ENCODE peak calls at places on chromosomes 2 and 18, in five cellular contexts. One of them, this sample, is unnamed. For H3K36me3, the result is how much of the 10 kb centered on the place peaks cover.

GRCh38 chr2:47293967-47294366 is 109.0 kb upstream of the MSH2 start:
- DNase-seq in fibroblast of lung: no peak
- DNase-seq in OCI-LY7: no peak
- DNase-seq in GM23338: no peak
- DNase-seq in transverse colon: peak
- DNase-seq in this sample: no peak

GRCh38 chr2:7572460-7572859 is 655.2 kb downstream of the RNF144A start:
- DNase-seq in fibroblast of lung: no peak
- DNase-seq in OCI-LY7: peak
- DNase-seq in GM23338: peak
- DNase-seq in transverse colon: no peak
- DNase-seq in this sample: no peak

GRCh38 chr2:45728458-45728942 is 77.0 kb downstream of the PRKCE start:
- DNase-seq in fibroblast of lung: no peak
- DNase-seq in OCI-LY7: peak
- DNase-seq in GM23338: no peak
- DNase-seq in transverse colon: no peak
- DNase-seq in this sample: no peak

GRCh38 chr18:44815108-44815507 is 134.4 kb downstream of the SETBP1 start:
- DNase-seq in fibroblast of lung: no peak
- DNase-seq in OCI-LY7: no peak
- DNase-seq in GM23338: no peak
- DNase-seq in transverse colon: no peak
- DNase-seq in this sample: no peak

GRCh38 chr2:222912117-222912516 is 51.3 kb downstream of the ACSL3 start:
- DNase-seq in fibroblast of lung: no peak
- DNase-seq in OCI-LY7: peak
- DNase-seq in GM23338: no peak
- DNase-seq in transverse colon: no peak
- DNase-seq in this sample: no peak

GRCh38 chr2:133774675-133775005 is 206.4 kb upstream of the NCKAP5 start:
- DNase-seq in fibroblast of lung: peak
- DNase-seq in OCI-LY7: no peak
- DNase-seq in GM23338: no peak
- DNase-seq in transverse colon: peak
- DNase-seq in this sample: no peak

GRCh38 chr2:215833531-215834162 is 179.7 kb downstream of the MREG start:
- DNase-seq in fibroblast of lung: peak
- DNase-seq in OCI-LY7: no peak
- DNase-seq in GM23338: peak
- DNase-seq in transverse colon: no peak
- DNase-seq in this sample: no peak

GRCh38 chr2:54240515-54241219 is 15.4 kb downstream of the TSPYL6 start:
- DNase-seq in fibroblast of lung: peak
- DNase-seq in OCI-LY7: no peak
- DNase-seq in GM23338: peak
- DNase-seq in transverse colon: no peak
- DNase-seq in this sample: no peak

GRCh38 chr2:174013310-174013751 is 48.2 kb upstream of the SP3 start:
- DNase-seq in fibroblast of lung: no peak
- DNase-seq in OCI-LY7: no peak
- DNase-seq in GM23338: peak
- DNase-seq in transverse colon: no peak
- DNase-seq in this sample: no peak

GRCh38 chr18:26383454-26384270 is 157.4 kb downstream of the TAF4B start:
- DNase-seq in fibroblast of lung: peak
- DNase-seq in OCI-LY7: peak
- DNase-seq in GM23338: peak
- DNase-seq in transverse colon: no peak
- DNase-seq in this sample: no peak

GRCh38 chr2:233417282-233417681 is 63.0 kb downstream of the DGKD start:
- DNase-seq in fibroblast of lung: no peak
- DNase-seq in OCI-LY7: peak
- DNase-seq in GM23338: no peak
- DNase-seq in transverse colon: no peak
- DNase-seq in this sample: no peak

GRCh38 chr2:233419626-233420431 is 65.5 kb downstream of the DGKD start:
- DNase-seq in fibroblast of lung: no peak
- DNase-seq in OCI-LY7: peak
- DNase-seq in GM23338: peak
- DNase-seq in transverse colon: no peak
- DNase-seq in this sample: no peak

GRCh38 chr2:233418761-233419625 is 64.7 kb downstream of the DGKD start:
- DNase-seq in fibroblast of lung: peak
- DNase-seq in OCI-LY7: peak
- DNase-seq in GM23338: no peak
- DNase-seq in transverse colon: no peak
- DNase-seq in this sample: no peak

GRCh38 chr2:233416706-233417105 is 62.4 kb downstream of the DGKD start:
- DNase-seq in fibroblast of lung: no peak
- DNase-seq in OCI-LY7: no peak
- DNase-seq in GM23338: peak
- DNase-seq in transverse colon: no peak
- DNase-seq in this sample: no peak

GRCh38 chr2:233418052-233418760 is 63.9 kb downstream of the DGKD start:
- DNase-seq in fibroblast of lung: no peak
- DNase-seq in OCI-LY7: peak
- DNase-seq in GM23338: no peak
- DNase-seq in transverse colon: no peak
- DNase-seq in this sample: no peak
- TF ChIP-seq CTCF in fibroblast of lung: peak
- TF ChIP-seq CTCF in OCI-LY7: peak
- TF ChIP-seq CTCF in GM23338: no peak
- TF ChIP-seq CTCF in transverse colon: no peak
- TF ChIP-seq CTCF in this sample: no peak

GRCh38 chr18:22175326-22175725 is 5.9 kb downstream of the GATA6 start:
- DNase-seq in fibroblast of lung: no peak
- DNase-seq in OCI-LY7: no peak
- DNase-seq in GM23338: no peak
- DNase-seq in transverse colon: no peak
- DNase-seq in this sample: no peak

GRCh38 chr18:22173221-22173927 is 4.0 kb downstream of the GATA6 start:
- DNase-seq in fibroblast of lung: no peak
- DNase-seq in OCI-LY7: no peak
- DNase-seq in GM23338: no peak
- DNase-seq in transverse colon: no peak
- DNase-seq in this sample: no peak

GRCh38 chr18:22176282-22176621 is 6.9 kb downstream of the GATA6 start:
- DNase-seq in fibroblast of lung: no peak
- DNase-seq in OCI-LY7: no peak
- DNase-seq in GM23338: no peak
- DNase-seq in transverse colon: no peak
- DNase-seq in this sample: no peak

GRCh38 chr18:22173928-22174301 is 4.5 kb downstream of the GATA6 start:
- DNase-seq in fibroblast of lung: no peak
- DNase-seq in OCI-LY7: no peak
- DNase-seq in GM23338: peak
- DNase-seq in transverse colon: no peak
- DNase-seq in this sample: no peak

GRCh38 chr18:22174341-22175148 is 5.2 kb downstream of the GATA6 start:
- DNase-seq in fibroblast of lung: no peak
- DNase-seq in OCI-LY7: no peak
- DNase-seq in GM23338: no peak
- DNase-seq in transverse colon: peak
- DNase-seq in this sample: no peak
- H3K4me3 ChIP-seq in fibroblast of lung: peak
- H3K4me3 ChIP-seq in OCI-LY7: no peak
- H3K4me3 ChIP-seq in GM23338: no peak
- H3K4me3 ChIP-seq in transverse colon: peak
- H3K4me3 ChIP-seq in this sample: no peak

DNA sequence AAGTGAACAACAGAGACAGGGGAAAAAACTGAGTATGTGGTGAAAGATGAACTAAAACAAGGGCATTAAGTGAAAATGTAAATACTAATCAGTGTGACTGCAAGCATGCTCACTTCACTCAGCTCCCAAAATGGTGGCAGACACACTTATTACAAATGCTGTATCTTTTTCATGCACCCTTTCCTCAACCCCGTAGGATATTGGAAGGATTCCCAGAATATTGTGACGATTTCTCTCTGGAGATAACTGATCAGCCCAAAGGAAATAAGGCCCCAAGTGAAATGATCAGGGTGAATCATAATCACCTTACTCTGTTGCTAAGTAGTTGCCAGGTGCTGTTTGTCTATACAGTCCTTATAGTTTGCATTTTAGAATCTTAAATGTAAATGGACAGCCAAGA is 138.9 kb upstream of the IL1R2 start:
- DNase-seq in fibroblast of lung: no peak
- DNase-seq in OCI-LY7: no peak
- DNase-seq in GM23338: no peak
- DNase-seq in transverse colon: no peak
- DNase-seq in this sample: no peak
- H3K36me3 ChIP-seq in fibroblast of lung: under half
- H3K36me3 ChIP-seq in OCI-LY7: half or more
- H3K36me3 ChIP-seq in GM23338: under half
- H3K36me3 ChIP-seq in transverse colon: under half
- H3K36me3 ChIP-seq in this sample: under half

GRCh38 chr18:59699750-59700534 is 2.7 kb upstream of the CCBE1 start:
- DNase-seq in fibroblast of lung: no peak
- DNase-seq in OCI-LY7: no peak
- DNase-seq in GM23338: peak
- DNase-seq in transverse colon: no peak
- DNase-seq in this sample: no peak

GRCh38 chr18:59699061-59699460 is 1.8 kb upstream of the CCBE1 start:
- DNase-seq in fibroblast of lung: no peak
- DNase-seq in OCI-LY7: no peak
- DNase-seq in GM23338: no peak
- DNase-seq in transverse colon: no peak
- DNase-seq in this sample: no peak

GRCh38 chr18:59695551-59695950 is 1.7 kb downstream of the CCBE1 start:
- DNase-seq in fibroblast of lung: no peak
- DNase-seq in OCI-LY7: no peak
- DNase-seq in GM23338: no peak
- DNase-seq in transverse colon: no peak
- DNase-seq in this sample: no peak

GRCh38 chr18:59696311-59697235 is 650 bp downstream of the CCBE1 start:
- DNase-seq in fibroblast of lung: peak
- DNase-seq in OCI-LY7: no peak
- DNase-seq in GM23338: peak
- DNase-seq in transverse colon: peak
- DNase-seq in this sample: no peak

GRCh38 chr18:59697236-59697932 is at the start of gene CCBE1:
- DNase-seq in fibroblast of lung: peak
- DNase-seq in OCI-LY7: no peak
- DNase-seq in GM23338: peak
- DNase-seq in transverse colon: peak
- DNase-seq in this sample: no peak
- TF ChIP-seq CTCF in fibroblast of lung: peak
- TF ChIP-seq CTCF in OCI-LY7: peak
- TF ChIP-seq CTCF in GM23338: peak
- TF ChIP-seq CTCF in transverse colon: peak
- TF ChIP-seq CTCF in this sample: peak

GRCh38 chr2:74392449-74392743 is 12.3 kb upstream of the DCTN1 start:
- DNase-seq in fibroblast of lung: no peak
- DNase-seq in OCI-LY7: no peak
- DNase-seq in GM23338: peak
- DNase-seq in transverse colon: no peak
- DNase-seq in this sample: no peak
- H3K4me3 ChIP-seq in fibroblast of lung: no peak
- H3K4me3 ChIP-seq in OCI-LY7: peak
- H3K4me3 ChIP-seq in GM23338: peak
- H3K4me3 ChIP-seq in transverse colon: no peak
- H3K4me3 ChIP-seq in this sample: no peak

DNA sequence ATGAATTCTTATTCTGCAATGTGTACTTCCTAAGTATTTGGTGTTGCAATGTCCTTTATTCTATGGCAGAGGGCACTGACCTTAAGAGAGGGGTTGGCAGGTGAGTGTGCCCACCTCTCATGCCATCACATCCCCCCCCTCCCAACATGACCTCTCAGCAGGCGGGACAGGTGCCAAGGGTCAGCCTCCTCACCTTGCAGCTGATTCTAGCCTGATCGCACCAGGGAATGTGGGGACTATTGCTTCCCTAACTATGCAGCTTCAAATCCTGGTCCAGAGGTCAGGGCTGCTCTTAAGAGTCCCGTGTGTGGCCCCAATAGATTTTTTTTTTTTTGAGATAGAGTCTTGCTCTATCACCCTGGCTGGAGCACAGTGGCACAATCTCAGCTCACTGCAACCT is 9.5 kb downstream of the HJURP start:
- DNase-seq in fibroblast of lung: no peak
- DNase-seq in OCI-LY7: no peak
- DNase-seq in GM23338: no peak
- DNase-seq in transverse colon: no peak
- DNase-seq in this sample: no peak
- H3K36me3 ChIP-seq in fibroblast of lung: under half
- H3K36me3 ChIP-seq in OCI-LY7: half or more
- H3K36me3 ChIP-seq in GM23338: half or more
- H3K36me3 ChIP-seq in transverse colon: under half
- H3K36me3 ChIP-seq in this sample: under half

GRCh38 chr2:20350753-20351554 is at the start of gene PUM2:
- DNase-seq in fibroblast of lung: peak
- DNase-seq in OCI-LY7: peak
- DNase-seq in GM23338: peak
- DNase-seq in transverse colon: peak
- DNase-seq in this sample: peak
- TF ChIP-seq CTCF in fibroblast of lung: no peak
- TF ChIP-seq CTCF in OCI-LY7: peak
- TF ChIP-seq CTCF in GM23338: no peak
- TF ChIP-seq CTCF in transverse colon: no peak
- TF ChIP-seq CTCF in this sample: no peak